ENCODE peak calls at places on chromosomes 13 and 19, in six cellular contexts. P is cardiac fibroblast, C is progenitor cell of endocrine pancreas, K is Caco-2, W is A549, I is LNCaP clone FGC. B is an unnamed sample.

GRCh38 chr19:53898680-53899341 is 10.3 kb upstream of the CACNG7 start:
- DNase-seq in K (no peak), C (no peak), I (no peak), P (no peak), W (peak), B (no peak)

GRCh38 chr13:76921516-76921915 is 26.8 kb upstream of the ACOD1 start:
- DNase-seq in K (no peak), I (no peak), C (no peak), W (no peak), P (peak), B (no peak)

GRCh38 chr19:29370276-29370675 is 155.5 kb upstream of the VSTM2B start:
- DNase-seq in P (no peak), W (no peak), C (no peak), I (no peak), K (no peak), B (no peak)

GRCh38 chr19:54133957-54134590 is 3.5 kb upstream of the CNOT3 start:
- DNase-seq in I (no peak), K (no peak), C (no peak), W (no peak), P (no peak), B (no peak)

GRCh38 chr13:30715837-30716236 is 19.5 kb upstream of the ALOX5AP start:
- DNase-seq in P (peak), I (no peak), C (no peak), W (no peak), K (no peak), B (no peak)

GRCh38 chr13:102399791-102400618 is 1.8 kb downstream of the FGF14 start:
- DNase-seq in W (no peak), I (no peak), K (no peak), C (no peak), P (no peak), B (no peak)

GRCh38 chr19:5001547-5002131 is 32.7 kb downstream of the KDM4B start:
- DNase-seq in K (peak), P (peak), C (no peak), W (peak), I (peak), B (peak)

GRCh38 chr19:42078058-42078457 is 2.1 kb downstream of the ZNF574 start:
- DNase-seq in I (no peak), K (no peak), C (no peak), P (no peak), W (no peak), B (no peak)

GRCh38 chr19:6062274-6062673 is 48.0 kb downstream of the RFX2 start:
- DNase-seq in K (no peak), I (no peak), W (no peak), P (peak), C (no peak), B (peak)

GRCh38 chr13:31111136-31111535 is 50.6 kb downstream of the HSPH1 start:
- DNase-seq in K (no peak), W (no peak), C (no peak), P (peak), I (no peak), B (no peak)

GRCh38 chr19:48186015-48186414 is 15.5 kb downstream of the ZSWIM9 start:
- DNase-seq in I (no peak), W (no peak), K (no peak), C (no peak), P (no peak), B (no peak)

GRCh38 chr19:48183356-48183755 is 12.9 kb downstream of the ZSWIM9 start:
- DNase-seq in K (no peak), C (no peak), W (no peak), P (no peak), I (no peak), B (no peak)

GRCh38 chr19:48186541-48186991 is 16.1 kb downstream of the ZSWIM9 start:
- DNase-seq in P (no peak), C (no peak), W (no peak), K (no peak), I (no peak), B (no peak)

GRCh38 chr19:48181505-48181904 is 11.0 kb downstream of the ZSWIM9 start:
- DNase-seq in K (no peak), W (peak), I (no peak), C (no peak), P (no peak), B (no peak)

DNA sequence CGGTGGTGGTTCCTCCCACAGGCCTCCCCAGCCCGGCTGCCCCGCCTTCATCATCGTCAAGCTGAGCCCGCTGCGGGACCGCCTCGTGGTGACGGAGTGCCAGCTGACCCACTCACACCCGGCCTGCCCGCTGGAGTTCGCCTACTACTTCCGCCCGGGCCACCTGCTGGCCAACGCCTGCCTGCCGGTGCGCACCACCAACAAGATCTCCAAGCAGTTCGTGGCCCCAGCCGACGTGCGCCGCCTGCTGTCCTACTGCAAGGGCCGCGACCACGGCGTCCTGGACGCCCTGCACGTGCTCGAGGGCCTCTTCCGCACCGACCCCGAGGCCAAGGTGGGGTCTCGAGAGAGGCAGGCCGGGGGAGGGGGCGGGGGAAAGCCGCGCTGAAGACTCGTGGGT is 12.0 kb downstream of the ZSWIM9 start:
- DNase-seq in K (no peak), W (no peak), C (no peak), P (no peak), I (no peak), B (no peak)
- TF ChIP-seq CTCF in K (peak), W (no peak), C (no peak), P (no peak), I (no peak), B (no peak)

GRCh38 chr19:2207991-2208860 is 27.9 kb downstream of the PLEKHJ1 start:
- DNase-seq in P (peak), W (peak), K (peak), I (no peak), C (no peak), B (peak)
- TF ChIP-seq CTCF in P (peak), W (no peak), K (no peak), I (no peak), C (no peak), B (no peak)

GRCh38 chr13:95624020-95624419 is 20.5 kb downstream of the DZIP1 start:
- DNase-seq in P (peak), K (peak), I (no peak), W (peak), C (no peak), B (no peak)
- TF ChIP-seq CTCF in P (peak), K (peak), I (peak), W (peak), C (peak), B (peak)

GRCh38 chr19:38361633-38362075 is 12.7 kb upstream of the PSMD8 start:
- DNase-seq in K (peak), I (peak), C (peak), W (peak), P (peak), B (peak)
- TF ChIP-seq CTCF in K (peak), I (peak), C (peak), W (no peak), P (peak), B (peak)

GRCh38 chr19:2047449-2048103 is 3.5 kb downstream of the MKNK2 start:
- DNase-seq in P (peak), C (no peak), W (peak), K (no peak), I (no peak), B (no peak)

GRCh38 chr19:2048104-2048958 is 2.7 kb downstream of the MKNK2 start:
- DNase-seq in C (no peak), I (no peak), K (no peak), P (no peak), W (no peak), B (no peak)

GRCh38 chr19:2045501-2046045 is 5.5 kb downstream of the MKNK2 start:
- DNase-seq in I (no peak), P (no peak), W (no peak), C (no peak), K (no peak), B (no peak)

GRCh38 chr19:2046046-2046907 is 4.8 kb downstream of the MKNK2 start:
- DNase-seq in I (no peak), P (no peak), K (no peak), C (no peak), W (no peak), B (no peak)

DNA sequence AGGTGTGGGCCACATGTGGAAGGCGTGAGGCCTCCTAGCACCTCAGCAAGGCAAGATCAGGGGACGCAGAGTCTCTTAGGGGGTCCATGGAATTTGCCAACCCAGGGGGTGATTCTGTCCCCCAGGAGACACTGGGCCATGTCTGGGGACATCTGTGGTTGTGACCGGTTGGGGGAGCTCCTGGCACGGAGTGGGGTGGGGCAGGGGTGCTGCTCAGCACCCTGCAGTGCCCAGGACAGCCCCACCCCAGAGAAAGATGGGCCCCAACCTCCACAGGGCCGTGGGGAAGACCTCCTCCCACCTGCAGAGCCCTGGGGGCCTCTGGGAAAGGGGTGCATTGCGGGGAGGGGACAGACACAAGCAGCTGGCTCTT is 4.0 kb downstream of the MKNK2 start:
- DNase-seq in W (no peak), P (no peak), K (no peak), C (no peak), I (no peak), B (no peak)
- TF ChIP-seq CTCF in W (peak), P (no peak), K (no peak), C (no peak), I (no peak), B (no peak)

GRCh38 chr19:36051236-36051635 is 2.8 kb downstream of the THAP8 start:
- DNase-seq in W (peak), P (no peak), I (no peak), K (peak), C (no peak), B (no peak)
- TF ChIP-seq CTCF in W (peak), P (peak), I (no peak), K (no peak), C (peak), B (no peak)

GRCh38 chr13:111941845-111942447 is 125.0 kb upstream of the SOX1 start:
- DNase-seq in W (no peak), I (no peak), K (no peak), P (no peak), C (no peak), B (no peak)

GRCh38 chr13:111938743-111939142 is 128.2 kb upstream of the SOX1 start:
- DNase-seq in I (no peak), P (no peak), K (no peak), W (no peak), C (no peak), B (peak)

GRCh38 chr13:111937763-111938375 is 129.1 kb upstream of the SOX1 start:
- DNase-seq in C (no peak), K (no peak), I (no peak), P (no peak), W (no peak), B (no peak)

GRCh38 chr13:111940892-111941291 is 126.1 kb upstream of the SOX1 start:
- DNase-seq in I (no peak), W (no peak), C (no peak), P (no peak), K (no peak), B (no peak)

DNA sequence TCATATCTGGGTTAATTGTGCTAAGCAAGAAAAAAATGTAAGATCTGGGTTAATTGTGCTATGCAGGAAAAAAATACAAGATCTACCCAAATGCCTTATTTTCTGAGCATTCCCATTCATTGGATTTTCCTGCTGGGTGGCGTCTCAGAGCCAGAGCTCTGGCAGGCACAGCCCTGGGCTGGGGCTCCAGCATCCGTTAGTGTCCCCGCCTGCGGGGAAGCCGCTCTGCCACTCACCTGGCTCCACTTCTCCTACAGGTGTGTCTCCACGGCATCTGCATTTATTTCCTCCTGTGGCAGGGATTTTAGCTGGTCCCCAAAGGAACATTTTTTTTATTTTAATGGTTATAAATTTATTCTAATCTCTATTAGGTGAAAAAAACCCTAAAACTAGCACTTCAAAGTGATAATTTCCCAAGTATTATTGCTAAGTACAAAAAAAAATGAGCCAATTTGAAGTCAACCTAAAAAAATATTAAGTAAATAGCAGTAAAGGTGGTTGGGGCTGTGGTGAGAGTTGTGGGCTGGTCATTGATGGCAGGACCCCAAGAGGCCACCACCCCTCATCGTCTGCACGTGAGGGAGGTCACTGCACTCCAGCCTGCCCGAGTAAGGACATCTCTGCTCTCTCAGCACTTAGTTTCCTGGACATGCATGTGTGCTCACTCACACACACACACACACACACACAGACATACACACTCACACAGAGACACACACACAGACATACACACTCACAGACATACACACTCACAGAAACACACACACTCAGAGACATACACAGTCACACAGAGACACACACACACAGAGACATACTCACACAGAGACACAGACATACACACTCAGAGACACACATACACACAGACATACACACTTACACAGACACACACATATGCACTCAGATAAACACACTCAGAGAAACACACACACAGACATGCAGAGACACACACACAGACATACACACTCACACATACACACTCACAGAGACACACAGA is 127.4 kb upstream of the SOX1 start:
- DNase-seq in C (no peak), W (no peak), K (no peak), P (no peak), I (no peak), B (no peak)
- TF ChIP-seq CTCF in C (no peak), W (no peak), K (no peak), P (no peak), I (no peak), B (no peak)